ENCODE peak calls at places on chromosomes 1 and 21, in seven cellular contexts. One of them, this sample, is unnamed.

GRCh38 chr1:225941949-225942222 is 866 bp upstream of the LEFTY2 start:
- DNase-seq in IMR-90: no peak
- DNase-seq in H9: no peak
- DNase-seq in trophoblast cell: no peak
- DNase-seq in mesenchymal stem cell: no peak
- DNase-seq in H1: no peak
- DNase-seq in mesendoderm: no peak
- DNase-seq in this sample: no peak

GRCh38 chr1:95332754-95333153 is 98.7 kb downstream of the RWDD3 start:
- DNase-seq in IMR-90: no peak
- DNase-seq in H9: no peak
- DNase-seq in trophoblast cell: no peak
- DNase-seq in mesenchymal stem cell: no peak
- DNase-seq in H1: no peak
- DNase-seq in mesendoderm: no peak
- DNase-seq in this sample: no peak

GRCh38 chr1:63971557-63971956 is 197.7 kb downstream of the ROR1 start:
- DNase-seq in IMR-90: no peak
- DNase-seq in H9: no peak
- DNase-seq in trophoblast cell: no peak
- DNase-seq in mesenchymal stem cell: no peak
- DNase-seq in H1: no peak
- DNase-seq in mesendoderm: no peak
- DNase-seq in this sample: no peak

GRCh38 chr1:110872745-110873435 is at the start of gene CD53:
- DNase-seq in IMR-90: no peak
- DNase-seq in H9: no peak
- DNase-seq in trophoblast cell: peak; percentile 5
- DNase-seq in mesenchymal stem cell: no peak
- DNase-seq in H1: no peak
- DNase-seq in mesendoderm: no peak
- DNase-seq in this sample: no peak

GRCh38 chr1:10867138-10867721 is 70.8 kb upstream of the CASZ1 start:
- DNase-seq in IMR-90: peak; percentile 18
- DNase-seq in H9: peak; percentile 69
- DNase-seq in trophoblast cell: peak; percentile 30
- DNase-seq in mesenchymal stem cell: peak; percentile 45
- DNase-seq in H1: no peak
- DNase-seq in mesendoderm: peak; percentile 48
- DNase-seq in this sample: peak; percentile 70

GRCh38 chr1:18535391-18536210 is 54.9 kb downstream of the KLHDC7A start:
- DNase-seq in IMR-90: no peak
- DNase-seq in H9: peak; percentile 24
- DNase-seq in trophoblast cell: no peak
- DNase-seq in mesenchymal stem cell: no peak
- DNase-seq in H1: no peak
- DNase-seq in mesendoderm: no peak
- DNase-seq in this sample: no peak

GRCh38 chr21:39388038-39388810 is 39.3 kb upstream of the HMGN1 start:
- DNase-seq in IMR-90: peak; percentile 77
- DNase-seq in H9: peak; percentile 93
- DNase-seq in trophoblast cell: peak; percentile 65
- DNase-seq in mesenchymal stem cell: peak; percentile 84
- DNase-seq in H1: peak; percentile 79
- DNase-seq in mesendoderm: peak; percentile 88
- DNase-seq in this sample: peak; percentile 80

GRCh38 chr1:43235451-43236121 is 34.2 kb upstream of the TMEM125 start:
- DNase-seq in IMR-90: no peak
- DNase-seq in H9: no peak
- DNase-seq in trophoblast cell: peak; percentile 14
- DNase-seq in mesenchymal stem cell: no peak
- DNase-seq in H1: no peak
- DNase-seq in mesendoderm: no peak
- DNase-seq in this sample: no peak

GRCh38 chr1:30668026-30668425 is 55.4 kb downstream of the MATN1 start:
- DNase-seq in IMR-90: peak; percentile 3
- DNase-seq in H9: no peak
- DNase-seq in trophoblast cell: no peak
- DNase-seq in mesenchymal stem cell: no peak
- DNase-seq in H1: no peak
- DNase-seq in mesendoderm: no peak
- DNase-seq in this sample: no peak

GRCh38 chr1:233518344-233518743 is 95.6 kb upstream of the KCNK1 start:
- DNase-seq in IMR-90: no peak
- DNase-seq in H9: peak; percentile 70
- DNase-seq in trophoblast cell: no peak
- DNase-seq in mesenchymal stem cell: peak; percentile 3
- DNase-seq in H1: peak; percentile 38
- DNase-seq in mesendoderm: peak; percentile 80
- DNase-seq in this sample: peak; percentile 42

GRCh38 chr21:27818847-27819246 is 852.0 kb upstream of the ADAMTS5 start:
- DNase-seq in IMR-90: no peak
- DNase-seq in H9: no peak
- DNase-seq in trophoblast cell: no peak
- DNase-seq in mesenchymal stem cell: peak; percentile 67
- DNase-seq in H1: no peak
- DNase-seq in mesendoderm: no peak
- DNase-seq in this sample: no peak

GRCh38 chr1:43563779-43564616 is 33.3 kb downstream of the PTPRF start:
- DNase-seq in IMR-90: no peak
- DNase-seq in H9: no peak
- DNase-seq in trophoblast cell: no peak
- DNase-seq in mesenchymal stem cell: no peak
- DNase-seq in H1: no peak
- DNase-seq in mesendoderm: no peak
- DNase-seq in this sample: no peak

GRCh38 chr1:15849775-15850449 is 2.4 kb downstream of the SPEN start:
- DNase-seq in IMR-90: peak; percentile 60
- DNase-seq in H9: peak; percentile 69
- DNase-seq in trophoblast cell: peak; percentile 73
- DNase-seq in mesenchymal stem cell: peak; percentile 86
- DNase-seq in H1: no peak
- DNase-seq in mesendoderm: peak; percentile 91
- DNase-seq in this sample: peak; percentile 69

GRCh38 chr1:115170396-115170795 is 81.1 kb upstream of the TSPAN2 start:
- DNase-seq in IMR-90: no peak
- DNase-seq in H9: no peak
- DNase-seq in trophoblast cell: no peak
- DNase-seq in mesenchymal stem cell: no peak
- DNase-seq in H1: no peak
- DNase-seq in mesendoderm: no peak
- DNase-seq in this sample: no peak

GRCh38 chr1:240170806-240171205 is 79.1 kb downstream of the FMN2 start:
- DNase-seq in IMR-90: no peak
- DNase-seq in H9: no peak
- DNase-seq in trophoblast cell: no peak
- DNase-seq in mesenchymal stem cell: no peak
- DNase-seq in H1: no peak
- DNase-seq in mesendoderm: no peak
- DNase-seq in this sample: no peak

GRCh38 chr1:174968750-174969244 is 30.9 kb upstream of the CACYBP start:
- DNase-seq in IMR-90: peak; percentile 57
- DNase-seq in H9: no peak
- DNase-seq in trophoblast cell: no peak
- DNase-seq in mesenchymal stem cell: peak; percentile 69
- DNase-seq in H1: no peak
- DNase-seq in mesendoderm: no peak
- DNase-seq in this sample: no peak

GRCh38 chr1:183632964-183633363 is 2.6 kb downstream of the ARPC5 start:
- DNase-seq in IMR-90: no peak
- DNase-seq in H9: no peak
- DNase-seq in trophoblast cell: no peak
- DNase-seq in mesenchymal stem cell: no peak
- DNase-seq in H1: no peak
- DNase-seq in mesendoderm: peak; percentile 51
- DNase-seq in this sample: no peak

GRCh38 chr1:234781241-234782056 is 171.5 kb upstream of the IRF2BP2 start:
- DNase-seq in IMR-90: peak; percentile 12
- DNase-seq in H9: peak; percentile 31
- DNase-seq in trophoblast cell: no peak
- DNase-seq in mesenchymal stem cell: peak; percentile 8
- DNase-seq in H1: no peak
- DNase-seq in mesendoderm: no peak
- DNase-seq in this sample: no peak

GRCh38 chr1:205519541-205520131 is 15.2 kb downstream of the CDK18 start:
- DNase-seq in IMR-90: no peak
- DNase-seq in H9: peak; percentile 69
- DNase-seq in trophoblast cell: no peak
- DNase-seq in mesenchymal stem cell: peak; percentile 33
- DNase-seq in H1: no peak
- DNase-seq in mesendoderm: no peak
- DNase-seq in this sample: no peak

GRCh38 chr1:205522692-205523091 is 18.2 kb downstream of the CDK18 start:
- DNase-seq in IMR-90: no peak
- DNase-seq in H9: no peak
- DNase-seq in trophoblast cell: no peak
- DNase-seq in mesenchymal stem cell: no peak
- DNase-seq in H1: no peak
- DNase-seq in mesendoderm: no peak
- DNase-seq in this sample: no peak

GRCh38 chr1:205523261-205523890 is 18.9 kb downstream of the CDK18 start:
- DNase-seq in IMR-90: no peak
- DNase-seq in H9: no peak
- DNase-seq in trophoblast cell: no peak
- DNase-seq in mesenchymal stem cell: no peak
- DNase-seq in H1: no peak
- DNase-seq in mesendoderm: no peak
- DNase-seq in this sample: no peak

GRCh38 chr1:205520709-205521108 is 16.2 kb downstream of the CDK18 start:
- DNase-seq in IMR-90: no peak
- DNase-seq in H9: no peak
- DNase-seq in trophoblast cell: no peak
- DNase-seq in mesenchymal stem cell: no peak
- DNase-seq in H1: no peak
- DNase-seq in mesendoderm: no peak
- DNase-seq in this sample: no peak

GRCh38 chr1:205521646-205522150 is 17.2 kb downstream of the CDK18 start:
- DNase-seq in IMR-90: no peak
- DNase-seq in H9: no peak
- DNase-seq in trophoblast cell: no peak
- DNase-seq in mesenchymal stem cell: no peak
- DNase-seq in H1: no peak
- DNase-seq in mesendoderm: no peak
- DNase-seq in this sample: no peak
- H3K18ac ChIP-seq in IMR-90: no peak overlapping the region
- H3K18ac ChIP-seq in H9: no peak overlapping the region
- H3K18ac ChIP-seq in trophoblast cell: no peak overlapping the region
- H3K18ac ChIP-seq in mesenchymal stem cell: no peak overlapping the region
- H3K18ac ChIP-seq in H1: no peak overlapping the region
- H3K18ac ChIP-seq in mesendoderm: no peak overlapping the region
- H3K18ac ChIP-seq in this sample: peak overlapping the region; percentile 83

GRCh38 chr1:209368864-209369598 is 214.5 kb upstream of the CAMK1G start:
- DNase-seq in IMR-90: peak; percentile 96
- DNase-seq in H9: no peak
- DNase-seq in trophoblast cell: no peak
- DNase-seq in mesenchymal stem cell: no peak
- DNase-seq in H1: no peak
- DNase-seq in mesendoderm: no peak
- DNase-seq in this sample: no peak
- H3K18ac ChIP-seq in IMR-90: peak overlapping the region; percentile 45
- H3K18ac ChIP-seq in H9: no peak overlapping the region
- H3K18ac ChIP-seq in trophoblast cell: peak overlapping the region; percentile 93
- H3K18ac ChIP-seq in mesenchymal stem cell: no peak overlapping the region
- H3K18ac ChIP-seq in H1: no peak overlapping the region
- H3K18ac ChIP-seq in mesendoderm: no peak overlapping the region
- H3K18ac ChIP-seq in this sample: no peak overlapping the region

GRCh38 chr21:34523019-34523418 is 11.0 kb upstream of the KCNE1 start:
- DNase-seq in IMR-90: no peak
- DNase-seq in H9: no peak
- DNase-seq in trophoblast cell: no peak
- DNase-seq in mesenchymal stem cell: no peak
- DNase-seq in H1: no peak
- DNase-seq in mesendoderm: no peak
- DNase-seq in this sample: no peak

GRCh38 chr21:34526618-34527290 is 14.7 kb upstream of the KCNE1 start:
- DNase-seq in IMR-90: peak; percentile 100
- DNase-seq in H9: peak; percentile 64
- DNase-seq in trophoblast cell: peak; percentile 92
- DNase-seq in mesenchymal stem cell: peak; percentile 100
- DNase-seq in H1: no peak
- DNase-seq in mesendoderm: peak; percentile 99
- DNase-seq in this sample: peak; percentile 54

GRCh38 chr21:34526236-34526617 is 14.2 kb upstream of the KCNE1 start:
- DNase-seq in IMR-90: no peak
- DNase-seq in H9: no peak
- DNase-seq in trophoblast cell: no peak
- DNase-seq in mesenchymal stem cell: no peak
- DNase-seq in H1: no peak
- DNase-seq in mesendoderm: no peak
- DNase-seq in this sample: no peak

GRCh38 chr21:34522284-34522683 is 10.3 kb upstream of the KCNE1 start:
- DNase-seq in IMR-90: no peak
- DNase-seq in H9: no peak
- DNase-seq in trophoblast cell: no peak
- DNase-seq in mesenchymal stem cell: no peak
- DNase-seq in H1: no peak
- DNase-seq in mesendoderm: no peak
- DNase-seq in this sample: no peak

DNA sequence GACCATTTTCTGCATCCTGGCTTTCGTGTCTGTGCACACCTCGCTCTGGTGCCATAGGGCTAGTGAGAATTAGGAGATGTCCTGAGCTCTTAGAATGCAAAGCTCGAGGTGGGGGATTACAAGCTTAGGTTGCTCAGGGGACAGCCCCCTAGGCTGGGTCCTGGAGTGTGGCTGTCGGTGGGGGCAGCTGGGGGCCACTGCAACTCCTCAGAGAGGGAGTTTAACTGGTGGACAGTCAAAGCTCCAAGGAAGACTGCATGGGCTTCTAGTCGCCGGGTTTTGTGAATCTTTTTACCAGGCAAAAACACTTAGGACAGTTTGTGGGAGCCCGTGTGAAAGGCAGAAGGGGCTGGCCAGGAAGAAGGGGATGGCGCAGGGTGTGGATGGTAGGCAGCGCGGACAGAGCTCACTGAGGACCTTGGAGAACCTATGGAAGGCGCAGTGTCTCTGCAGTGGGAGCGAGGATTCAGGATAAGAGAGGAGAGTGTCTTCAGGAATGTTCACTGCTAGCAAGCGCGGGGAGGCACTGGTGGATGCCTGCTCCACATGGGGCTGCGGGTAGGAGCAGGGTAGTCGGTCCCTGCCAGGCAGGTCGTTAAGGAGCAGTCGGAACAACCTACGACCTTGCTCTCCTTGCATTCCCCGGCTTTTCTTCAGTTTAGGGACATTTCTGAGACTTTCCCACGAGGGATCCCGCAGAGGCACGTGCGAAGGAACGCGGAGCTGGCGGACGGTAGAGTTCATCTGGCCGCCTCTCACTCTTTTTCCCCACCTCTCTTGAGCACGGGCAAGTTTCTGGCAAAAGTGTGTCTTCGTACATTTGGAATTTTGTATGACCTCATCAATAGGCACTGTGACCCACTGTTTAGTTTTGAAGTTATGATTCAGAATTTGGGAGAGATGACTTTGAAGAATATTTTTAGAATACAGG is 12.9 kb upstream of the KCNE1 start:
- DNase-seq in IMR-90: peak; percentile 84
- DNase-seq in H9: peak; percentile 71
- DNase-seq in trophoblast cell: peak; percentile 85
- DNase-seq in mesenchymal stem cell: peak; percentile 74
- DNase-seq in H1: no peak
- DNase-seq in mesendoderm: peak; percentile 89
- DNase-seq in this sample: no peak
- H3K18ac ChIP-seq in IMR-90: peak overlapping the region; percentile 55
- H3K18ac ChIP-seq in H9: peak overlapping the region; percentile 27
- H3K18ac ChIP-seq in trophoblast cell: peak overlapping the region; percentile 51
- H3K18ac ChIP-seq in mesenchymal stem cell: peak overlapping the region; percentile 74
- H3K18ac ChIP-seq in H1: peak overlapping the region; percentile 10
- H3K18ac ChIP-seq in mesendoderm: peak overlapping the region; percentile 25
- H3K18ac ChIP-seq in this sample: peak overlapping the region; percentile 91

GRCh38 chr1:67159233-67159632 is 7.0 kb upstream of the IL23R start:
- DNase-seq in IMR-90: no peak
- DNase-seq in H9: no peak
- DNase-seq in trophoblast cell: no peak
- DNase-seq in mesenchymal stem cell: no peak
- DNase-seq in H1: no peak
- DNase-seq in mesendoderm: peak; percentile 15
- DNase-seq in this sample: no peak
- H3K18ac ChIP-seq in IMR-90: no peak overlapping the region
- H3K18ac ChIP-seq in H9: no peak overlapping the region
- H3K18ac ChIP-seq in trophoblast cell: no peak overlapping the region
- H3K18ac ChIP-seq in mesenchymal stem cell: no peak overlapping the region
- H3K18ac ChIP-seq in H1: no peak overlapping the region
- H3K18ac ChIP-seq in mesendoderm: no peak overlapping the region
- H3K18ac ChIP-seq in this sample: no peak overlapping the region